ENCODE peak calls at places on chromosomes 3 and 15, in nine cellular contexts. M is neural progenitor cell, I is mammary epithelial cell, U is osteoblast, V is fibroblast of lung, F is uterus, H is astrocyte, G is cardiac muscle cell, X is Panc1. T is an unnamed sample.

GRCh38 chr3:157160652-157161480 is 919 bp upstream of the CCNL1 start:
- DNase-seq in M (peak), I (peak), U (peak), V (peak), F (peak), H (peak), G (peak), X (no peak), T (peak)

GRCh38 chr3:42612928-42613327 is 12.4 kb downstream of the NKTR start:
- DNase-seq in M (no peak), I (no peak), U (no peak), V (no peak), F (no peak), H (no peak), G (no peak), X (no peak), T (no peak)

GRCh38 chr3:168094580-168094876 is 1.2 kb downstream of the GOLIM4 start:
- DNase-seq in M (peak), I (no peak), U (peak), V (no peak), F (no peak), H (peak), G (peak), X (no peak), T (no peak)

GRCh38 chr3:38575279-38575843 is 74.1 kb downstream of the SCN5A start:
- DNase-seq in M (no peak), I (no peak), U (no peak), V (no peak), F (no peak), H (no peak), G (no peak), X (no peak), T (no peak)

GRCh38 chr3:196739671-196740475 is at the start of gene PAK2:
- DNase-seq in M (peak), I (peak), U (peak), V (peak), F (peak), H (peak), G (peak), X (peak), T (peak)

GRCh38 chr15:99616129-99616528 is 50.3 kb downstream of the MEF2A start:
- DNase-seq in M (no peak), I (no peak), U (no peak), V (no peak), F (no peak), H (no peak), G (no peak), X (no peak), T (no peak)

GRCh38 chr15:92930776-92931175 is 30.7 kb downstream of the CHD2 start:
- DNase-seq in M (no peak), I (peak), U (peak), V (peak), F (no peak), H (peak), G (peak), X (no peak), T (peak)

GRCh38 chr3:43659250-43659880 is 31.4 kb upstream of the ABHD5 start:
- DNase-seq in M (no peak), I (no peak), U (no peak), V (no peak), F (no peak), H (no peak), G (no peak), X (no peak), T (no peak)

GRCh38 chr3:172549144-172549543 is 25.9 kb upstream of the TNFSF10 start:
- DNase-seq in M (no peak), I (no peak), U (no peak), V (peak), F (no peak), H (peak), G (no peak), X (no peak), T (no peak)

GRCh38 chr3:192824313-192824712 is 93.3 kb downstream of the MB21D2 start:
- DNase-seq in M (no peak), I (no peak), U (no peak), V (no peak), F (no peak), H (no peak), G (no peak), X (no peak), T (no peak)

GRCh38 chr3:42025388-42026138 is 63.7 kb upstream of the ULK4 start:
- DNase-seq in M (peak), I (peak), U (peak), V (peak), F (peak), H (peak), G (peak), X (no peak), T (peak)

GRCh38 chr15:76147906-76148553 is 88.2 kb downstream of the TMEM266 start:
- DNase-seq in M (peak), I (peak), U (peak), V (peak), F (peak), H (no peak), G (peak), X (peak), T (peak)

GRCh38 chr3:94794563-94794962 is 731.7 kb downstream of the NSUN3 start:
- DNase-seq in M (no peak), I (no peak), U (no peak), V (no peak), F (no peak), H (no peak), G (no peak), X (no peak), T (no peak)

GRCh38 chr3:45546223-45546622 is 48.3 kb upstream of the LIMD1 start:
- DNase-seq in M (no peak), I (no peak), U (no peak), V (no peak), F (no peak), H (no peak), G (no peak), X (no peak), T (no peak)

GRCh38 chr3:12972043-12972442 is 101.2 kb downstream of the IQSEC1 start:
- DNase-seq in M (no peak), I (no peak), U (no peak), V (no peak), F (no peak), H (no peak), G (no peak), X (no peak), T (no peak)

GRCh38 chr3:110031975-110032374 is 694.6 kb upstream of the DPPA4 start:
- DNase-seq in M (no peak), I (no peak), U (no peak), V (no peak), F (no peak), H (no peak), G (no peak), X (no peak), T (no peak)

GRCh38 chr3:57169106-57169505 is 4.0 kb upstream of the IL17RD start:
- DNase-seq in M (no peak), I (no peak), U (no peak), V (no peak), F (no peak), H (no peak), G (no peak), X (no peak), T (no peak)

GRCh38 chr3:72996121-72996472 is 514 bp upstream of the PPP4R2 start:
- DNase-seq in M (no peak), I (no peak), U (no peak), V (no peak), F (no peak), H (no peak), G (no peak), X (no peak), T (no peak)

GRCh38 chr3:15064299-15064834 is 748 bp downstream of the MRPS25 start:
- DNase-seq in M (peak), I (peak), U (peak), V (peak), F (no peak), H (no peak), G (no peak), X (no peak), T (no peak)

GRCh38 chr15:101167791-101168462 is 83.9 kb downstream of the CHSY1 start:
- DNase-seq in M (no peak), I (peak), U (peak), V (peak), F (peak), H (peak), G (no peak), X (peak), T (peak)

GRCh38 chr15:75045332-75046015 is 22.1 kb downstream of the PPCDC start:
- DNase-seq in M (no peak), I (no peak), U (no peak), V (no peak), F (no peak), H (no peak), G (no peak), X (no peak), T (no peak)

GRCh38 chr15:68339481-68339880 is 61.9 kb downstream of the FEM1B start:
- DNase-seq in M (no peak), I (no peak), U (no peak), V (no peak), F (no peak), H (no peak), G (no peak), X (no peak), T (no peak)

GRCh38 chr3:191141728-191142127 is 57.3 kb upstream of the OSTN start:
- DNase-seq in M (no peak), I (peak), U (peak), V (peak), F (no peak), H (peak), G (no peak), X (peak), T (peak)

GRCh38 chr15:81334768-81335447 is 11.0 kb upstream of the STARD5 start:
- DNase-seq in M (no peak), I (no peak), U (no peak), V (no peak), F (no peak), H (peak), G (no peak), X (no peak), T (no peak)

GRCh38 chr3:150218236-150218635 is 189.9 kb upstream of the TSC22D2 start:
- DNase-seq in M (no peak), I (no peak), U (no peak), V (no peak), F (no peak), H (peak), G (no peak), X (no peak), T (no peak)

GRCh38 chr3:150216866-150217600 is 191.1 kb upstream of the TSC22D2 start:
- DNase-seq in M (no peak), I (peak), U (no peak), V (no peak), F (no peak), H (no peak), G (no peak), X (no peak), T (no peak)

GRCh38 chr3:150217691-150218090 is 190.4 kb upstream of the TSC22D2 start:
- DNase-seq in M (no peak), I (no peak), U (no peak), V (no peak), F (no peak), H (no peak), G (no peak), X (no peak), T (no peak)

GRCh38 chr3:150220041-150220440 is 188.1 kb upstream of the TSC22D2 start:
- DNase-seq in M (no peak), I (no peak), U (no peak), V (no peak), F (no peak), H (no peak), G (no peak), X (no peak), T (no peak)

GRCh38 chr3:150218841-150219240 is 189.3 kb upstream of the TSC22D2 start:
- DNase-seq in M (no peak), I (no peak), U (no peak), V (no peak), F (no peak), H (no peak), G (no peak), X (no peak), T (no peak)
- H3K27ac ChIP-seq in M (no peak), I (no peak), U (no peak), V (no peak), F (no peak), H (no peak), G (no peak), X (no peak), T (no peak)

DNA sequence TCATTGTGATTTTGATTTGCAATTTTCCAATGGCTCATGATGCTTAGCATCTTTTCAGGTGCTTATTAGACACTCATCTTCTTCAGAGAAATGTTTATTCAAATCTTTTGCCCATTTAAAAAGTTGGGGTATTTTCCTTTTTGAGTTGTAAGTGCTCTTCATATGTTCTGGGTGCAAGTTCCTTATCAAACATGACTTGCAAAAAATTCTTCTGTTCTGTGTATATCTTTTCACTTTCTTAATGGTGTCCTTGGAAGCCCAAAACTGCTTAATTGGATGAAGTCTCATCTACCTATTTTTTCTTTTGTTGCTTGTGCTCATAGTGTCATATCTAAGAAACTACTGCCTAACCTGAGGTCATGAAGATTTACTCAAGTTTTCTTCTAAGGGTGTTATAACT is 332.8 kb downstream of the PLCL2 start:
- DNase-seq in M (no peak), I (no peak), U (no peak), V (no peak), F (no peak), H (no peak), G (no peak), X (no peak), T (no peak)
- TF ChIP-seq CTCF in M (no peak), I (no peak), U (no peak), V (no peak), F (no peak), H (no peak), G (no peak), X (no peak), T (no peak)

GRCh38 chr3:101873619-101874018 is 24.3 kb downstream of the NFKBIZ start:
- DNase-seq in M (no peak), I (no peak), U (peak), V (peak), F (no peak), H (peak), G (no peak), X (no peak), T (peak)
- H3K27ac ChIP-seq in M (no peak), I (no peak), U (peak), V (no peak), F (no peak), H (no peak), G (no peak), X (no peak), T (peak)

DNA sequence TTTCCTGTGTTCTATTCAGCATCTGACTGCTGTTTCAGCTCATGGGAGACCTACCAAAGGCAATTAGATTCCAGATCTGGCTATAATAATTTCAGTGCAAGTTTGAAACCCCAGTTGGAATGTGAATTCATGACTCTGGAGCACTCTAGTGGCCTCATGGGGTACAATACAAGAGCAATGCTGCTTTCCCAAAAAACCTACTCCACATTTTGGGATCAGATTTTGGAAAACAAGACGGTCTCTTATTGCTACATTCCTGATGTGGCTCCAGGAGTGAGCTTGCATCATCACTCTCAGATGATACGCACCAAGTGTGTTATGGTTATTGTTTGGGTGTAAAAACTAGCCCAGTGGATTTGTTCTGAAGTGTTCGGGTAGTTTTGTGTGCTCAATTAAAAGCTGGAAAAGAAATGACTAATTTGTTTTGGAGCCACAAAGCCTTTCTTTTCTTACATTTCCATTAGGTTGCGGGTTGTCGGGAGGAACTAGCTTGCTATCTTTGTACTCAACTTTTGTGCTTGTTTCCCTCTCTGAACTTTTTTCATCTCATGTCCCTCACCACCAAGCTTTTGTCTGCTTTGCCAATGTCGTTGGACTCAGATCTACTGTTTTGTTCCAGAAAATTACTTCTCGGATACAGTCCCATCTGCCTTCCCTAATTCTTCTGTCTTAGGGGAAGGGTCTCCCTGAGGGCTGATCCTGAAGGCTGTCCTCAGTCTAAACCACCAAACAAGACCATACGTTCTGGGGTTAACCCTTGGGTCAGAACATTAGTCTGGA is 272.1 kb downstream of the BBX start:
- DNase-seq in M (no peak), I (no peak), U (peak), V (peak), F (peak), H (no peak), G (no peak), X (no peak), T (no peak)
- TF ChIP-seq CTCF in M (peak), I (no peak), U (peak), V (peak), F (no peak), H (peak), G (peak), X (peak), T (peak)

GRCh38 chr3:27616031-27616430 is 106.1 kb downstream of the EOMES start:
- DNase-seq in M (no peak), I (no peak), U (no peak), V (no peak), F (no peak), H (no peak), G (no peak), X (no peak), T (no peak)

GRCh38 chr3:27617552-27617951 is 104.6 kb downstream of the EOMES start:
- DNase-seq in M (no peak), I (no peak), U (no peak), V (no peak), F (no peak), H (no peak), G (no peak), X (no peak), T (no peak)

GRCh38 chr3:27615555-27615954 is 106.6 kb downstream of the EOMES start:
- DNase-seq in M (no peak), I (no peak), U (no peak), V (no peak), F (no peak), H (no peak), G (no peak), X (no peak), T (no peak)

GRCh38 chr3:27613846-27614500 is 108.2 kb downstream of the EOMES start:
- DNase-seq in M (no peak), I (no peak), U (no peak), V (no peak), F (no peak), H (peak), G (no peak), X (no peak), T (no peak)

DNA sequence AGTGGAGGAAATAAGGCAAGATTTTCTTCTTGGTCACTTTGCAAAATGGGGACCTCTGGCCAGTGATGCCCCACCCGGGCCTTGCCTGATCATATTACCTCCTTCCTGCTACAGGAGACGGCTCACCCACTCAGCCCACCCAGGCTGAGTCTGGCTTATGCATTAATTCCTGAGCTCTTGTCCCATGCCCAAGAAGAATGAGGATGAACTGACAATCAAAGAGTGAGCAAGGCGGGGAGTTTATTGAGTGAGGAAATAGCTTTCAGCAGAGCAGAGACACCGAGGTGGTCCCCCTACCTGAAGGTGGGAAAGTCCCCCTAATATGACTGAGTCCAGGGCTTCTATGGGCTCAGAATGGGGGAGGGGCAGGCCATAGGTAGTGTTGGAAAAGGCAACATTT is 107.5 kb downstream of the EOMES start:
- DNase-seq in M (no peak), I (no peak), U (no peak), V (no peak), F (no peak), H (no peak), G (no peak), X (no peak), T (no peak)
- H3K27ac ChIP-seq in M (no peak), I (no peak), U (peak), V (no peak), F (no peak), H (peak), G (no peak), X (no peak), T (no peak)

T was measured in AG04450.